ENCODE peak calls at places on chromosomes 2 and 18, in five cellular contexts. J is Calu3; B is brain microvascular endothelial cell; E is astrocyte; O is activated CD8-positive, alpha-beta T cell treated with anti-CD3 and anti-CD28 coated beads for 36 hours. I is an unnamed sample.

GRCh38 chr18:78596794-78597193 is 382.8 kb upstream of the SALL3 start:
- DNase-seq in B (no peak), E (peak), J (no peak), O (no peak), I (no peak)

GRCh38 chr2:200089040-200089755 is 133.8 kb downstream of the MAIP1 start:
- DNase-seq in E (peak), O (no peak), J (no peak), B (no peak), I (no peak)

GRCh38 chr2:137910641-137911040 is 53.6 kb upstream of the HNMT start:
- DNase-seq in J (no peak), B (no peak), O (no peak), E (no peak), I (no peak)

GRCh38 chr18:70335892-70336726 is 47.3 kb downstream of the SOCS6 start:
- DNase-seq in E (no peak), O (no peak), B (no peak), J (no peak), I (no peak)

GRCh38 chr18:25278415-25278814 is 73.6 kb downstream of the ZNF521 start:
- DNase-seq in B (no peak), J (no peak), E (no peak), O (no peak), I (no peak)

GRCh38 chr2:221096651-221097567 is 475.2 kb downstream of the EPHA4 start:
- DNase-seq in J (no peak), B (no peak), E (peak), O (no peak), I (no peak)

GRCh38 chr18:3721771-3722661 is 272.0 kb downstream of the TGIF1 start:
- DNase-seq in E (no peak), O (no peak), B (no peak), J (no peak), I (no peak)

GRCh38 chr2:24749069-24749691 is 44.0 kb downstream of the PTRHD1 start:
- DNase-seq in B (no peak), E (no peak), O (no peak), J (no peak), I (no peak)

GRCh38 chr2:145849466-145849865 is 1329.5 kb upstream of the ZEB2 start:
- DNase-seq in O (no peak), E (no peak), J (peak), B (no peak), I (no peak)

GRCh38 chr2:211216221-211216620 is 659.8 kb downstream of the CPS1 start:
- DNase-seq in E (no peak), O (no peak), J (peak), B (no peak), I (no peak)

GRCh38 chr2:205407984-205408383 is 274.3 kb upstream of the NRP2 start:
- DNase-seq in E (peak), J (no peak), O (no peak), B (peak), I (no peak)

GRCh38 chr18:12246849-12247808 is 7.0 kb upstream of the CIDEA start:
- DNase-seq in B (peak), J (no peak), E (no peak), O (peak), I (peak)

GRCh38 chr2:60957643-60958042 is 59.9 kb upstream of the PEX13 start:
- DNase-seq in J (peak), O (no peak), E (no peak), B (no peak), I (no peak)

GRCh38 chr2:28449489-28450395 is 46.1 kb upstream of the PLB1 start:
- DNase-seq in O (peak), E (peak), B (peak), J (peak), I (no peak)

GRCh38 chr2:240601831-240602160 is 15.3 kb downstream of the CAPN10 start:
- DNase-seq in J (no peak), O (no peak), E (no peak), B (no peak), I (no peak)

GRCh38 chr18:25516747-25517498 is 165.0 kb upstream of the ZNF521 start:
- DNase-seq in B (no peak), J (no peak), O (no peak), E (no peak), I (no peak)

GRCh38 chr2:143402462-143402861 is 273.2 kb downstream of the ARHGAP15 start:
- DNase-seq in O (no peak), E (no peak), B (no peak), J (no peak), I (no peak)

GRCh38 chr2:11891591-11891990 is 145.2 kb downstream of the LPIN1 start:
- DNase-seq in E (no peak), B (no peak), O (no peak), J (no peak), I (no peak)

GRCh38 chr2:44529448-44529847 is 167.7 kb downstream of the CAMKMT start:
- DNase-seq in E (no peak), O (no peak), J (no peak), B (no peak), I (no peak)

GRCh38 chr2:3627500-3628100 is 30.4 kb upstream of the ALLC start:
- DNase-seq in O (no peak), J (no peak), B (no peak), E (no peak), I (no peak)

GRCh38 chr2:9167718-9168657 is 38.6 kb upstream of the ASAP2 start:
- DNase-seq in E (no peak), J (no peak), O (no peak), B (no peak), I (no peak)

GRCh38 chr2:211729433-211729832 is 809.2 kb downstream of the ERBB4 start:
- DNase-seq in B (no peak), E (no peak), J (no peak), O (no peak), I (no peak)

GRCh38 chr2:160207804-160208661 is 8.0 kb upstream of the ITGB6 start:
- DNase-seq in B (peak), E (peak), O (peak), J (peak), I (no peak)

GRCh38 chr18:46071894-46072867 is at the start of gene PSTPIP2:
- DNase-seq in E (peak), B (peak), J (peak), O (peak), I (peak)

GRCh38 chr2:241011296-241011600 is 12.8 kb downstream of the SNED1 start:
- DNase-seq in J (no peak), B (no peak), O (no peak), E (no peak), I (no peak)

GRCh38 chr2:241540766-241541561 is 17.6 kb upstream of the BOK start:
- DNase-seq in B (peak), J (peak), E (no peak), O (peak), I (peak)

GRCh38 chr2:3405308-3405707 is 25.8 kb downstream of the TRAPPC12 start:
- DNase-seq in B (no peak), O (no peak), E (no peak), J (no peak), I (no peak)

GRCh38 chr18:24397131-24397693 is 412 bp downstream of the OSBPL1A start:
- DNase-seq in O (peak), E (peak), B (peak), J (no peak), I (no peak)

GRCh38 chr18:38576915-38577314 is 1011.3 kb upstream of the CELF4 start:
- DNase-seq in O (no peak), B (no peak), J (no peak), E (no peak), I (no peak)

GRCh38 chr2:37720533-37721218 is 49.2 kb upstream of the CDC42EP3 start:
- DNase-seq in O (peak), B (no peak), E (no peak), J (no peak), I (no peak)

GRCh38 chr2:153808675-153809074 is 63.0 kb upstream of the GALNT13 start:
- DNase-seq in O (no peak), B (no peak), E (no peak), J (no peak), I (no peak)

GRCh38 chr2:70645733-70646420 is 92.3 kb upstream of the TGFA start:
- DNase-seq in E (no peak), B (peak), O (no peak), J (no peak), I (no peak)
- TF ChIP-seq CTCF in E (peak), B (peak), O (peak), J (no peak), I (peak)

GRCh38 chr18:9719421-9719981 is 11.4 kb downstream of the RAB31 start:
- DNase-seq in J (no peak), E (peak), O (no peak), B (peak), I (no peak)

GRCh38 chr18:9720327-9720726 is 12.2 kb downstream of the RAB31 start:
- DNase-seq in O (no peak), B (no peak), E (no peak), J (no peak), I (no peak)

GRCh38 chr18:9724797-9725196 is 16.7 kb downstream of the RAB31 start:
- DNase-seq in J (no peak), B (no peak), E (no peak), O (no peak), I (no peak)

GRCh38 chr18:9721893-9722515 is 13.9 kb downstream of the RAB31 start:
- DNase-seq in B (no peak), E (no peak), J (no peak), O (no peak), I (no peak)

DNA sequence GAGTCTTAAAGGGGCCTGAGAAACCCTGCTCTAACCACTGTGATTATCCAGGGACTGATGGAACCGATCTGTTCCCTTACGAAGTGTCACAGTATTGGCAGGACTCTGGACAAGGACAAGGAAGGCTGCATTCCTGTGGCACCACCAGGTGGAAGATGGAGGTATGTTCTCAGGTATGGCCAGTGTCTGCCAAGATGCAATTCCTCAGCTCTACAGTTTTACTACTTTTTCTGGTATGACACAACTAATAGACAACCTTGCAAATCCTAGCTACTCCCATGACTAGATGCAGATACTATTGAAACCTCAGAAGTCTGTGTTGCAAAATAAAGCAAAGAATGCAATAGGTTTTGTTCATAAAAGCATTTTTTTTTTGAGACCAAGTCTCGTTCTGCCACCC is 14.6 kb downstream of the RAB31 start:
- DNase-seq in E (no peak), J (peak), O (no peak), B (no peak), I (no peak)
- TF ChIP-seq CTCF in E (no peak), J (peak), O (no peak), B (no peak), I (no peak)

DNA sequence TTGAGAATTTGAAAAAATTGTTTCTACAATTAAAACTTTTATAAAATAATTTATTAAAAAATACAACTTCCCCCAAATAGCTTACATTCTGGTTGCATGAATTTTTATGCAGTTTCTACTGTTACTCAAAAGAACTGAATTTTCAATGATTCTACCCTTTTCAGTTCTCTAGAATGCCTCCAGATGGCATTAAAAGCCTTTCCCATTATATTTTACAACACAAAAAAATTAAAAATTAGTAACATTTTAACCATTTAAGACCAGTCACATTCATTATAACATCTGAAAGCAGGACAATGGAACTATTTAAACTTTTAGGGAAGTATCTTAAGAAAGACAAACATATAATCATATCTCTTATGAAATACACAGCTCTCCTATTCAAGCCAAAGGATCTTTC is 236.0 kb upstream of the REV1 start:
- DNase-seq in J (no peak), B (no peak), O (no peak), E (no peak), I (no peak)
- TF ChIP-seq CTCF in J (no peak), B (no peak), O (no peak), E (peak), I (peak)

DNA sequence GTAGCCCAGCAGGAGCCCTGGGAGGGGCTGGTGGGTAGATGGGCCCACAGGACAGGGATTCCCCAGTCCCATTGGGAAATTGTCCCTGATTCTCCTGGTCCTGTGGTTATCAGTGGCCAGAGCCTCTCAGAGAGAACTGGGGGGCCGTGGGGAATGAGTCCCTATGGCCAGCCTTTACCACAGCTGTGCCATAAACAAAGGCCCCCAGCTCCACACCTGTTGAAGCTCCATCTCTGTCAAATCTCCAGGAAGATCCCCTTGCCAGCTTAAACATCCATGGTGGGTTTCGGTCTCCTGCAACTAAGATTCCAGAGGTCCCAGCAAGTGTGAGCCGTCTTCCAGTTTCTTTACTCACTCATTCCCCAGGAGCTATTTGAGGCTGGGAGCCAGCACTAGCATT is 897.1 kb downstream of the LRRTM4 start:
- DNase-seq in E (no peak), J (no peak), O (no peak), B (no peak), I (no peak)
- TF ChIP-seq CTCF in E (no peak), J (no peak), O (no peak), B (no peak), I (no peak)

I was measured in neural crest cell.